ENCODE peak calls at places on chromosomes 1 and 21, in seven cellular contexts. J, Z, K, P, I, W and H are unnamed samples.

GRCh38 chr1:3377604-3378279 is 76.7 kb upstream of the ARHGEF16 start:
- DNase-seq in J (no peak), Z (no peak), K (no peak), P (no peak), I (no peak), W (no peak), H (no peak)

GRCh38 chr1:200311256-200311655 is 98.6 kb downstream of the ZNF281 start:
- DNase-seq in J (no peak), Z (no peak), K (no peak), P (no peak), I (no peak), W (no peak), H (no peak)

GRCh38 chr1:150563340-150564038 is 14.3 kb downstream of the ADAMTSL4 start:
- DNase-seq in J (peak), Z (no peak), K (no peak), P (no peak), I (peak), W (no peak), H (no peak)

GRCh38 chr1:245979589-245979988 is 527.5 kb downstream of the SMYD3 start:
- DNase-seq in J (no peak), Z (no peak), K (no peak), P (no peak), I (no peak), W (no peak), H (no peak)

GRCh38 chr1:93720931-93721614 is 39.4 kb upstream of the BCAR3 start:
- DNase-seq in J (no peak), Z (no peak), K (no peak), P (no peak), I (no peak), W (no peak), H (no peak)

GRCh38 chr21:15638856-15639549 is 90.8 kb upstream of the USP25 start:
- DNase-seq in J (no peak), Z (no peak), K (no peak), P (peak), I (peak), W (no peak), H (no peak)

GRCh38 chr21:42151148-42152074 is 67.5 kb upstream of the ABCG1 start:
- DNase-seq in J (no peak), Z (no peak), K (no peak), P (no peak), I (no peak), W (no peak), H (no peak)

GRCh38 chr1:19033516-19033840 is 77.0 kb upstream of the IFFO2 start:
- DNase-seq in J (no peak), Z (no peak), K (no peak), P (no peak), I (no peak), W (no peak), H (no peak)

GRCh38 chr1:38444311-38444710 is 397.7 kb upstream of the POU3F1 start:
- DNase-seq in J (no peak), Z (no peak), K (no peak), P (no peak), I (no peak), W (no peak), H (no peak)

GRCh38 chr1:202981939-202982338 is 14.9 kb upstream of the CYB5R1 start:
- DNase-seq in J (no peak), Z (no peak), K (no peak), P (no peak), I (no peak), W (no peak), H (no peak)

GRCh38 chr1:109802136-109802900 is 38.6 kb upstream of the EPS8L3 start:
- DNase-seq in J (peak), Z (no peak), K (no peak), P (no peak), I (no peak), W (peak), H (no peak)

GRCh38 chr21:27693376-27693775 is 726.5 kb upstream of the ADAMTS5 start:
- DNase-seq in J (no peak), Z (no peak), K (no peak), P (no peak), I (no peak), W (no peak), H (no peak)

GRCh38 chr1:36924282-36924791 is 110.0 kb downstream of the GRIK3 start:
- DNase-seq in J (no peak), Z (no peak), K (peak), P (peak), I (no peak), W (peak), H (no peak)

GRCh38 chr1:42966688-42967609 is 8.3 kb upstream of the SLC2A1 start:
- DNase-seq in J (no peak), Z (no peak), K (no peak), P (peak), I (peak), W (no peak), H (no peak)

GRCh38 chr1:230204852-230205251 is 137.8 kb downstream of the GALNT2 start:
- DNase-seq in J (no peak), Z (no peak), K (no peak), P (no peak), I (no peak), W (no peak), H (no peak)

GRCh38 chr21:45415943-45416611 is 11.1 kb downstream of the COL18A1 start:
- DNase-seq in J (no peak), Z (no peak), K (no peak), P (no peak), I (peak), W (no peak), H (no peak)

GRCh38 chr1:184118051-184118450 is 66.5 kb downstream of the TSEN15 start:
- DNase-seq in J (no peak), Z (no peak), K (no peak), P (no peak), I (no peak), W (no peak), H (no peak)

GRCh38 chr1:235423214-235423652 is 56.0 kb downstream of the TBCE start:
- DNase-seq in J (no peak), Z (no peak), K (no peak), P (no peak), I (no peak), W (peak), H (no peak)

GRCh38 chr1:21212126-21212525 is 35.4 kb upstream of the EIF4G3 start:
- DNase-seq in J (no peak), Z (no peak), K (no peak), P (no peak), I (no peak), W (no peak), H (no peak)

GRCh38 chr21:44327603-44327974 is 11.6 kb downstream of the CFAP410 start:
- DNase-seq in J (no peak), Z (no peak), K (no peak), P (no peak), I (no peak), W (no peak), H (no peak)

GRCh38 chr1:28370220-28371010 is 875 bp downstream of the PHACTR4 start:
- DNase-seq in J (no peak), Z (peak), K (peak), P (peak), I (no peak), W (peak), H (no peak)

GRCh38 chr1:111739984-111740765 is 980 bp upstream of the INKA2 start:
- DNase-seq in J (no peak), Z (no peak), K (peak), P (peak), I (no peak), W (peak), H (peak)

GRCh38 chr1:207021139-207021861 is 11.3 kb downstream of the C1orf116 start:
- DNase-seq in J (no peak), Z (no peak), K (no peak), P (no peak), I (no peak), W (no peak), H (no peak)